ENCODE peak calls at places on chromosomes 3 and 15, in five cellular contexts. K is psoas muscle; H is kidney epithelial cell; Q is iPS DF 19.7; O is stimulated activated CD4-positive, alpha-beta T cell treated with anti-CD3 and anti-CD28 coated beads, Interleukin-1b, Interleukin-23, amount 100 ng/mL, for 48 hours. T is an unnamed sample.

GRCh38 chr3:191366675-191367074 is 36.3 kb upstream of the UTS2B start:
- DNase-seq in K (no peak), H (no peak), Q (no peak), O (no peak), T (no peak)

GRCh38 chr3:142844339-142844977 is 44.4 kb downstream of the PCOLCE2 start:
- DNase-seq in K (no peak), H (no peak), Q (no peak), O (no peak), T (no peak)

GRCh38 chr3:50226888-50227389 is 9.1 kb upstream of the GNAI2 start:
- DNase-seq in K (peak), H (no peak), Q (no peak), O (peak), T (no peak)

GRCh38 chr3:5133689-5134088 is 11.6 kb downstream of the ARL8B start:
- DNase-seq in K (no peak), H (no peak), Q (no peak), O (no peak), T (no peak)

GRCh38 chr15:87778358-87778757 is 478.2 kb downstream of the NTRK3 start:
- DNase-seq in K (no peak), H (no peak), Q (no peak), O (no peak), T (no peak)

GRCh38 chr3:177833392-177833791 is 636.1 kb upstream of the TBL1XR1 start:
- DNase-seq in K (no peak), H (no peak), Q (no peak), O (no peak), T (no peak)

GRCh38 chr3:169026543-169027181 is 636.9 kb downstream of the MECOM start:
- DNase-seq in K (no peak), H (peak), Q (no peak), O (no peak), T (peak)

GRCh38 chr15:78075490-78076230 is 1.9 kb downstream of the TBC1D2B start:
- DNase-seq in K (no peak), H (peak), Q (peak), O (no peak), T (peak)

GRCh38 chr15:89783111-89783860 is 7.2 kb downstream of the MESP2 start:
- DNase-seq in K (no peak), H (no peak), Q (no peak), O (no peak), T (no peak)

GRCh38 chr3:39065197-39065596 is 13.4 kb downstream of the WDR48 start:
- DNase-seq in K (no peak), H (peak), Q (no peak), O (peak), T (no peak)

GRCh38 chr15:63191895-63192603 is 2.6 kb downstream of the RAB8B start:
- DNase-seq in K (no peak), H (no peak), Q (no peak), O (peak), T (no peak)

GRCh38 chr3:177465243-177465642 is 268.0 kb upstream of the TBL1XR1 start:
- DNase-seq in K (peak), H (no peak), Q (no peak), O (no peak), T (no peak)

GRCh38 chr3:66557166-66557565 is 56.3 kb upstream of the LRIG1 start:
- DNase-seq in K (no peak), H (no peak), Q (no peak), O (no peak), T (no peak)

GRCh38 chr15:31264534-31265089 is 62.0 kb upstream of the KLF13 start:
- DNase-seq in K (no peak), H (no peak), Q (no peak), O (no peak), T (no peak)

GRCh38 chr3:107999215-107999775 is 91.5 kb downstream of the CD47 start:
- DNase-seq in K (no peak), H (no peak), Q (peak), O (no peak), T (no peak)

GRCh38 chr3:148319960-148320359 is 377.7 kb upstream of the AGTR1 start:
- DNase-seq in K (no peak), H (no peak), Q (no peak), O (no peak), T (no peak)

GRCh38 chr3:172140499-172141391 is 101.4 kb downstream of the FNDC3B start:
- DNase-seq in K (no peak), H (peak), Q (no peak), O (peak), T (peak)

GRCh38 chr3:101936419-101937331 is 87.4 kb downstream of the NFKBIZ start:
- DNase-seq in K (no peak), H (peak), Q (no peak), O (peak), T (peak)

GRCh38 chr15:80834906-80835305 is 55.7 kb downstream of the CEMIP start:
- DNase-seq in K (no peak), H (no peak), Q (no peak), O (no peak), T (no peak)

GRCh38 chr3:31432897-31433678 is 99.6 kb upstream of the STT3B start:
- DNase-seq in K (no peak), H (peak), Q (no peak), O (no peak), T (no peak)

GRCh38 chr3:122235147-122235546 is 51.7 kb downstream of the CASR start:
- DNase-seq in K (no peak), H (no peak), Q (no peak), O (no peak), T (no peak)

GRCh38 chr3:161126495-161126894 is 21.3 kb upstream of the B3GALNT1 start:
- DNase-seq in K (no peak), H (no peak), Q (no peak), O (no peak), T (no peak)

GRCh38 chr15:40150163-40150925 is 10.5 kb upstream of the BUB1B start:
- DNase-seq in K (peak), H (peak), Q (no peak), O (no peak), T (peak)

GRCh38 chr3:46466871-46467403 is 2.2 kb upstream of the LTF start:
- DNase-seq in K (no peak), H (no peak), Q (no peak), O (no peak), T (no peak)

GRCh38 chr3:67037615-67038014 is 39.5 kb downstream of the KBTBD8 start:
- DNase-seq in K (no peak), H (no peak), Q (no peak), O (no peak), T (no peak)

GRCh38 chr15:77035584-77035983 is 35.3 kb downstream of the TSPAN3 start:
- DNase-seq in K (no peak), H (no peak), Q (no peak), O (no peak), T (no peak)

GRCh38 chr3:58034738-58035511 is 26.7 kb downstream of the FLNB start:
- DNase-seq in K (no peak), H (no peak), Q (no peak), O (peak), T (no peak)

GRCh38 chr3:184040010-184040409 is 8.5 kb downstream of the HTR3D start:
- DNase-seq in K (no peak), H (no peak), Q (peak), O (no peak), T (no peak)

GRCh38 chr15:48680841-48681240 is 35.3 kb upstream of the FBN1 start:
- DNase-seq in K (no peak), H (no peak), Q (no peak), O (no peak), T (peak)

GRCh38 chr3:107989651-107990050 is 101.2 kb downstream of the CD47 start:
- DNase-seq in K (no peak), H (no peak), Q (no peak), O (no peak), T (no peak)